ENCODE peak calls at places on chromosomes 11 and 22, in six cellular contexts. P is HL-60, U is SK-N-SH, Y is K562, H is A549, I is HCT116. T is an unnamed sample.

GRCh38 chr11:72224587-72225410 is at the start of gene INPPL1:
- DNase-seq in Y (peak; percentile 61), H (no peak), U (peak; percentile 67), P (peak; percentile 39), I (no peak), T (no peak)

GRCh38 chr22:48474881-48475280 is 1352.8 kb downstream of the BRD1 start:
- DNase-seq in U (no peak), Y (no peak), I (no peak), H (no peak), P (no peak), T (no peak)

GRCh38 chr22:24728790-24729637 is 45.5 kb downstream of the PIWIL3 start:
- DNase-seq in H (no peak), I (no peak), P (peak; percentile 88), Y (peak; percentile 84), U (peak; percentile 41), T (no peak)

GRCh38 chr11:30990625-30991348 is 378.8 kb downstream of the DCDC1 start:
- DNase-seq in I (no peak), P (no peak), Y (no peak), H (peak; percentile 13), U (no peak), T (no peak)

GRCh38 chr11:109304159-109304558 is 117.8 kb upstream of the C11orf87 start:
- DNase-seq in U (no peak), Y (no peak), P (no peak), H (no peak), I (no peak), T (no peak)

GRCh38 chr11:78039919-78040671 is 17.0 kb upstream of the KCTD14 start:
- DNase-seq in H (peak; percentile 64), U (peak; percentile 84), Y (peak; percentile 52), P (peak; percentile 60), I (no peak), T (no peak)

GRCh38 chr11:8721740-8722139 is 39.1 kb downstream of the RPL27A start:
- DNase-seq in H (no peak), U (no peak), I (no peak), Y (no peak), P (no peak), T (no peak)

GRCh38 chr11:3626250-3626960 is 15.4 kb downstream of the ART5 start:
- DNase-seq in P (peak; percentile 93), U (no peak), H (no peak), I (no peak), Y (no peak), T (no peak)

GRCh38 chr11:76270387-76270786 is 64.1 kb upstream of the WNT11 start:
- DNase-seq in H (no peak), I (no peak), Y (no peak), U (no peak), P (no peak), T (no peak)

GRCh38 chr11:70826950-70827349 is 425.4 kb downstream of the SHANK2 start:
- DNase-seq in I (no peak), U (peak; percentile 67), P (no peak), H (no peak), Y (no peak), T (no peak)
- TF ChIP-seq REST in I (no peak), U (no peak), P (no peak), H (no peak), Y (no peak), T (no peak)

GRCh38 chr11:128508785-128509518 is 78.4 kb downstream of the ETS1 start:
- DNase-seq in U (no peak), P (no peak), Y (no peak), H (no peak), I (no peak), T (no peak)

GRCh38 chr11:128505449-128506058 is 81.8 kb downstream of the ETS1 start:
- DNase-seq in U (peak; percentile 45), H (no peak), I (no peak), P (no peak), Y (no peak), T (no peak)

GRCh38 chr11:128506384-128506783 is 81.0 kb downstream of the ETS1 start:
- DNase-seq in Y (no peak), U (no peak), P (no peak), H (no peak), I (no peak), T (no peak)

GRCh38 chr11:128507936-128508335 is 79.4 kb downstream of the ETS1 start:
- DNase-seq in P (no peak), Y (no peak), U (no peak), I (no peak), H (no peak), T (no peak)

GRCh38 chr11:128506999-128507591 is 80.3 kb downstream of the ETS1 start:
- DNase-seq in U (peak; percentile 53), H (peak; percentile 72), P (no peak), I (no peak), Y (no peak), T (no peak)
- TF ChIP-seq REST in U (no peak), H (no peak), P (no peak), I (no peak), Y (no peak), T (no peak)

DNA sequence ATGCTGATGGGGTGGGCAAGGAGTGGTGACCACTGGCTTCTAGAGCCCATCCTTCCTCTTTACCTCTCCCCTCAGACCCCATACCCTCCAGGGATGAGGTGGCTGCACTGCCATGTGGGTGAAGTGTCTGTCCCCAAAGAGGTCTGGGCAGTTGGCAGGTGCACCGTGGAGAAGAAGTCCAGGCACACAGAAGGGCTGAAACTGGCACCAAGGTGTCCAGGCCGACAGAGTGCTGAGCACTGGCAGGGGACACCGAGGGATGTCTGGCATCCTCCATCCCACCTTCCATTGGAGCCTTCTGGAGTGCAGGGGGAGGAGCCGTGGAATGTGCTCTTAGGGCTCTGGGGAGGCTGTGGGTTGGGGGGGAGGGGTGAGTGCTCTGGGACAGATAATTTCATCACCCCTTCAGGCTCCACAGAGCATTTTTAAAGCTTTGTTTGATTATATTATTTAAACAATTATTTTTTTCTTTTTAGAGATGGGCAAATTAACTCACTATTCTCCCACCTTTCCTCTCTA is 37.9 kb downstream of the PKNOX2 start:
- DNase-seq in H (no peak), Y (no peak), I (no peak), U (peak; percentile 35), P (no peak), T (no peak)
- TF ChIP-seq REST in H (no peak), Y (no peak), I (no peak), U (no peak), P (no peak), T (no peak)

GRCh38 chr11:110527146-110527545 is 97.4 kb downstream of the FDX1 start:
- DNase-seq in Y (no peak), U (no peak), P (no peak), I (no peak), H (no peak), T (no peak)

GRCh38 chr11:110529043-110529442 is 99.3 kb downstream of the FDX1 start:
- DNase-seq in Y (no peak), U (no peak), H (no peak), P (peak; percentile 30), I (peak; percentile 27), T (no peak)

GRCh38 chr11:110525883-110526282 is 96.1 kb downstream of the FDX1 start:
- DNase-seq in U (no peak), P (no peak), Y (no peak), H (no peak), I (no peak), T (no peak)

GRCh38 chr11:110524227-110524626 is 94.5 kb downstream of the FDX1 start:
- DNase-seq in H (no peak), Y (no peak), U (no peak), P (no peak), I (no peak), T (no peak)

DNA sequence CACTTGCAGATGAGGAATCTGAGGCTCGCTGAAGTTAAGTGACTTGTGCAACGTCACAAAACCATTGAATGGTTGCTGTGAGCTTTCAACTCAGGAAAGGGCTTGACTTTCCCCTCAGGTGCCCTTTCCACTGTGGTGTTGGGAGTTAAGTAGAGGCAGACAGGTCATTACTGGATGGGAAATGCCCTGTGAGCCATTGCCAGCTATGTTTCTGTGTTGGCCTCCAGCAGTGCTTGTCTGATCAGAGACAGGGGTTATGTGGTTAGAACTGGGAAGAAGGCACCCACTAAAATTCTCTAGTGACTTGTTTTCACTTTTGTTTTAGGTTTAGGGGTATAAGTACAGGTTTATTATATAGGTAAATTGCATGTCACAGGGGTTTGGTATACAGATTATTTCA is 96.6 kb downstream of the FDX1 start:
- DNase-seq in P (no peak), I (no peak), U (no peak), Y (no peak), H (no peak), T (no peak)
- TF ChIP-seq REST in P (no peak), I (no peak), U (no peak), Y (no peak), H (no peak), T (no peak)

DNA sequence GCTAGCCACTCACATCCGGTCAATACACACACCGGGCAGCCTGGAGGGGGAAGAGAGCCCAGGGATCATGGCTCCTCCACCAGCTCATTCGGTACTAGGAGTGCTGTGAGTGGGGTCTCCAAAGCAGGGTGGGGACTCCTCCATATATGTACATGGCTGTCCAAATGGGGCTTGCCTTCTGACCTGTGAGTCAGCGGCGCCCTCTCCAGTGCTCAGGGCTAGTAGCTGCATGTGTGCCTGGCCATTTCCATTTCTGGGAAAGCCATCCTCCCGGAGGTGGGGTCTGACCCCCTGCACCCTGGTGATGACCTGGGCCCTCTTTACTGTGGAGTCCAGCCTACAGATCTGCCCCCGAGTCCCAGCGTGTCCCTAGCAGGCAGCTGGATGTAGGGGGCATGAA is 181.9 kb downstream of the CEP164 start:
- DNase-seq in U (no peak), P (no peak), Y (no peak), I (no peak), H (no peak), T (no peak)
- TF ChIP-seq REST in U (no peak), P (no peak), Y (no peak), I (no peak), H (no peak), T (no peak)

GRCh38 chr22:45889093-45889538 is 87.8 kb downstream of the WNT7B start:
- DNase-seq in I (no peak), U (no peak), H (no peak), P (no peak), Y (no peak), T (no peak)

GRCh38 chr22:45890351-45890635 is 86.7 kb downstream of the WNT7B start:
- DNase-seq in I (no peak), H (no peak), P (no peak), U (no peak), Y (no peak), T (no peak)

GRCh38 chr22:45887202-45888131 is 89.5 kb downstream of the WNT7B start:
- DNase-seq in U (no peak), I (no peak), Y (no peak), H (no peak), P (no peak), T (no peak)

GRCh38 chr22:45889539-45890350 is 87.2 kb downstream of the WNT7B start:
- DNase-seq in I (no peak), U (no peak), Y (no peak), P (no peak), H (no peak), T (no peak)

GRCh38 chr22:45888221-45889092 is 88.5 kb downstream of the WNT7B start:
- DNase-seq in U (no peak), Y (no peak), H (no peak), P (no peak), I (no peak), T (no peak)
- TF ChIP-seq REST in U (no peak), Y (no peak), H (no peak), P (no peak), I (no peak), T (no peak)

DNA sequence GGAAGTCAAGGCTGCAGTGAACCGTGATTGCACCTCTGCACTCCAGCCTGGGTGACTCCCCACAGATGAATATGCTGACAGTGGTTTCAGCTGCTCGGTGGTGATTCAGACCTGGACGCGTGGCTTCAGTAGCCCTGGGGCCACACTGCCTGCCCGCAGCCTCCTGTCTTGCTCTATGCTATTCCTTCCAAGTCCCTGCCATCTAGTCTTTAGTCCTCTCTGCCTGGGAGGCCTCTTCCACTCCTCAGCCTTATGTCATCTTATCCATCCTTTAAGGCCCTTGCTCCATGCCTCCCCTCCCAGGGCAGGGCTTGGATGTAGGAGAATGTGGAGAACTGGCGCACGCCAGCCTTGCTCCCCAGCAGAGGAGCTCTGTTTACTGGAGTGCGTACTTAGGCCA is 23.0 kb downstream of the YDJC start:
- DNase-seq in P (no peak), U (no peak), Y (peak; percentile 66), H (no peak), I (no peak), T (no peak)
- TF ChIP-seq REST in P (no peak), U (no peak), Y (no peak), H (no peak), I (no peak), T (no peak)